ENCODE peak calls at places on chromosomes 5 and 9, in eight cellular contexts. P, H, B, O, E, F, C and M are unnamed samples.

GRCh38 chr9:35571113-35571512 is 33.9 kb upstream of the TESK1 start:
- DNase-seq in C (no peak), B (no peak), P (no peak), F (no peak), H (no peak), O (no peak), E (no peak), M (no peak)

GRCh38 chr9:86405926-86406325 is 51.7 kb upstream of the TUT7 start:
- DNase-seq in H (no peak), B (no peak), C (peak; percentile 94), O (no peak), E (no peak), P (peak; percentile 93), F (no peak), M (peak; percentile 93)

GRCh38 chr5:5320062-5320805 is 102.2 kb upstream of the ICE1 start:
- DNase-seq in H (no peak), P (peak; percentile 19), B (no peak), E (no peak), F (no peak), O (no peak), C (no peak), M (no peak)

GRCh38 chr9:129208191-129209091 is 30.4 kb upstream of the IER5L start:
- DNase-seq in C (no peak), P (no peak), O (no peak), F (no peak), H (peak; percentile 34), E (no peak), B (peak; percentile 26), M (no peak)

GRCh38 chr9:92242115-92242778 is 51.2 kb downstream of the IARS1 start:
- DNase-seq in B (no peak), O (no peak), P (peak; percentile 14), E (no peak), C (peak; percentile 93), F (no peak), H (no peak), M (peak; percentile 78)

GRCh38 chr5:65100846-65101678 is 332.3 kb downstream of the CWC27 start:
- DNase-seq in H (no peak), B (no peak), F (peak; percentile 49), P (peak; percentile 77), C (peak; percentile 92), O (no peak), E (no peak), M (peak; percentile 69)

GRCh38 chr5:178489281-178489976 is 100.8 kb downstream of the COL23A1 start:
- DNase-seq in B (no peak), H (no peak), E (no peak), F (no peak), C (no peak), O (no peak), P (no peak), M (no peak)

GRCh38 chr9:34289159-34289558 is 39.9 kb downstream of the KIF24 start:
- DNase-seq in O (no peak), H (no peak), F (no peak), P (no peak), E (no peak), B (no peak), C (no peak), M (no peak)

GRCh38 chr5:160463775-160464465 is 42.3 kb downstream of the PTTG1 start:
- DNase-seq in B (no peak), C (peak; percentile 90), F (no peak), H (no peak), P (peak; percentile 73), E (no peak), O (no peak), M (peak; percentile 86)

GRCh38 chr9:32571969-32572899 is 725 bp downstream of the NDUFB6 start:
- DNase-seq in E (peak; percentile 67), F (peak; percentile 53), H (peak; percentile 62), O (no peak), B (peak; percentile 81), C (peak; percentile 88), P (peak; percentile 79), M (peak; percentile 68)

GRCh38 chr5:42785756-42786155 is 25.9 kb downstream of the SELENOP start:
- DNase-seq in F (no peak), C (no peak), P (no peak), H (no peak), B (no peak), E (no peak), O (no peak), M (no peak)